ENCODE peak calls at places on chromosome 21, in four cellular contexts. C is effector memory CD4-positive, alpha-beta T cell; W is thoracic aorta; P is breast epithelium. Z is an unnamed sample.

GRCh38 chr21:24188511-24188910 is 1418.8 kb downstream of the MRPL39 start:
- DNase-seq in P (no peak), W (no peak), C (no peak), Z (no peak)

GRCh38 chr21:46650476-46651098 is 15.1 kb downstream of the PRMT2 start:
- DNase-seq in P (no peak), C (no peak), W (no peak), Z (no peak)

GRCh38 chr21:37358392-37358791 is 8.2 kb upstream of the DYRK1A start:
- DNase-seq in C (no peak), P (no peak), W (no peak), Z (no peak)

GRCh38 chr21:37758997-37759396 is 157.3 kb downstream of the KCNJ6 start:
- DNase-seq in P (no peak), W (no peak), C (no peak), Z (no peak)

GRCh38 chr21:31198575-31198974 is 145.5 kb downstream of the TIAM1 start:
- DNase-seq in C (no peak), P (no peak), W (no peak), Z (no peak)

GRCh38 chr21:46500224-46500861 is 41.7 kb downstream of the DIP2A start:
- DNase-seq in W (no peak), C (no peak), P (no peak), Z (no peak)

GRCh38 chr21:36713746-36714145 is 14.8 kb downstream of the SIM2 start:
- DNase-seq in P (no peak), C (no peak), W (no peak), Z (no peak)

GRCh38 chr21:37266515-37267221 is 466 bp downstream of the VPS26C start:
- DNase-seq in P (peak), C (no peak), W (no peak), Z (peak)

GRCh38 chr21:23160914-23161313 is 2162.7 kb downstream of the NCAM2 start:
- DNase-seq in P (no peak), C (no peak), W (no peak), Z (no peak)

GRCh38 chr21:32088471-32088870 is 190.4 kb downstream of the MIS18A start:
- DNase-seq in P (no peak), C (no peak), W (no peak), Z (no peak)

GRCh38 chr21:33470701-33471100 is 9.1 kb downstream of the TMEM50B start:
- DNase-seq in C (no peak), W (no peak), P (no peak), Z (no peak)

GRCh38 chr21:38223893-38224540 is 32.8 kb upstream of the KCNJ15 start:
- DNase-seq in C (no peak), P (no peak), W (no peak), Z (no peak)

GRCh38 chr21:33855190-33855589 is 60.4 kb downstream of the ATP5PO start:
- DNase-seq in C (no peak), W (no peak), P (no peak), Z (no peak)

GRCh38 chr21:43602277-43603229 is 56.7 kb downstream of the HSF2BP start:
- DNase-seq in P (no peak), C (no peak), W (no peak), Z (no peak)

GRCh38 chr21:20572582-20572981 is 425.6 kb upstream of the NCAM2 start:
- DNase-seq in W (no peak), P (no peak), C (no peak), Z (no peak)

GRCh38 chr21:46217511-46218196 is 10.9 kb downstream of the LSS start:
- DNase-seq in W (no peak), P (peak), C (no peak), Z (peak)

GRCh38 chr21:32886339-32886738 is 114.8 kb upstream of the PAXBP1 start:
- DNase-seq in C (no peak), P (no peak), W (no peak), Z (no peak)

GRCh38 chr21:46477765-46478164 is 19.1 kb downstream of the DIP2A start:
- DNase-seq in C (no peak), W (no peak), P (no peak), Z (no peak)

GRCh38 chr21:31557956-31558838 is 101.3 kb upstream of the SOD1 start:
- DNase-seq in P (no peak), W (no peak), C (no peak), Z (no peak)

DNA sequence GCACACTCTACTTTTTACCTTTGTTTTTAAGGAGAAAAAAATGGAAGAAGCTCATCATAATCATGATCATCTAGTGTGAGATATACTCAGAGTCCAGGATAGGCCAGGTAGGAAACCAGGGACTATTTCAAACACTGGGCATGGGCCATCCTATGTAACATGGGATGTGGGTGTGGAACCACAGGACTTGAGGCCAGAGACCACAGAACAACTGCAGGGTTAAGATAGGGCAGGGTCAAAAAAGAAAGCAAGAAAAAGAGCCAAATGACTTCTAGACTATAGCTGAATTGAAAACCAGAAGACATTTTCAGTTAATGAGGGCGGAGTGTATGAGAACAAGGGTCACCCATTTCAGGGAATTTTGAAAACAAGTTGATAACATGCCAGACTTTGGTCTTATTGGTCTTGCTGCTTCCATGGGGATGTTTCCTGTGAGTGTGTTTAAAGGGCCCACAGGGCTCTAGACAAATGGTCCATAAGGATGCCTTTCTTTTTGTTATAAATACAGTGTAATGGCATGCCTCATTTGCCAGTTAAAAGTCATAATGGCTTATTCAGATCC is 181.9 kb upstream of the C21orf91 start:
- DNase-seq in W (no peak), C (no peak), P (no peak), Z (no peak)
- H3K27ac ChIP-seq in W (no peak), C (no peak), P (no peak), Z (no peak)

DNA sequence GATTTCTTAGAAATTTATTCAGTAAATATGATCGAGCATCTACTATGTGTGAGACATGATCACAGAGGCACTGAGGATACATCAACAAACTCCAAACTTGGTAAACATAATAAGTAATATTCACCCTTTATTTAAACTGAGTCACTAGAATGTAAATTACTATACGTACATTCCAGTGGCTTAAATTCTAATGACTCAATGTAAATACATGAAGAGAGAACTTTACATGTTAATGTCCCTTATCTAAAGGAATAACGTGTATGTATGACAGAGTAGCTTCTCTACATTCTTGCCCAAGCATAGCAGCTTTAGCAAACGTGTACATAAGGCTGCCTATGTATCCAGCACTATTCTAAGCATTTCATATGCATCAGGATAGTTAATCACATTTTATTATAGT is 111.8 kb upstream of the CYYR1 start:
- DNase-seq in P (no peak), W (no peak), C (no peak), Z (no peak)
- H3K4me3 ChIP-seq in P (no peak), W (no peak), C (no peak), Z (no peak)

GRCh38 chr21:34885125-34885524 is 164.0 kb downstream of the RUNX1 start:
- DNase-seq in P (no peak), W (no peak), C (no peak), Z (no peak)
- H3K27ac ChIP-seq in P (peak), W (peak), C (no peak), Z (peak)

GRCh38 chr21:26844258-26845065 is 747 bp downstream of the ADAMTS1 start:
- DNase-seq in P (no peak), W (no peak), C (no peak), Z (no peak)
- H3K4me3 ChIP-seq in P (peak), W (peak), C (peak), Z (peak)

GRCh38 chr21:28750565-28750964 is 242.1 kb downstream of the LTN1 start:
- DNase-seq in P (no peak), W (no peak), C (no peak), Z (no peak)
- H3K27ac ChIP-seq in P (no peak), W (peak), C (no peak), Z (no peak)

GRCh38 chr21:45084121-45084520 is 9.7 kb downstream of the ADARB1 start:
- DNase-seq in P (no peak), C (no peak), W (no peak), Z (no peak)
- H3K4me3 ChIP-seq in P (no peak), C (no peak), W (no peak), Z (no peak)

GRCh38 chr21:39318091-39318959 is 4.9 kb upstream of the BRWD1 start:
- DNase-seq in W (no peak), P (no peak), C (no peak), Z (no peak)

GRCh38 chr21:39317134-39318090 is 4.0 kb upstream of the BRWD1 start:
- DNase-seq in C (no peak), W (no peak), P (no peak), Z (no peak)

GRCh38 chr21:39321424-39321823 is 8.0 kb upstream of the BRWD1 start:
- DNase-seq in C (no peak), W (no peak), P (peak), Z (no peak)

GRCh38 chr21:39319251-39319756 is 5.9 kb upstream of the BRWD1 start:
- DNase-seq in W (no peak), P (no peak), C (no peak), Z (no peak)

GRCh38 chr21:39319814-39320332 is 6.4 kb upstream of the BRWD1 start:
- DNase-seq in C (no peak), P (no peak), W (no peak), Z (no peak)
- H3K27ac ChIP-seq in C (no peak), P (no peak), W (no peak), Z (peak)

GRCh38 chr21:35611752-35612151 is 448.6 kb downstream of the SETD4 start:
- DNase-seq in W (no peak), C (no peak), P (no peak), Z (no peak)
- H3K4me3 ChIP-seq in W (no peak), C (no peak), P (no peak), Z (no peak)

GRCh38 chr21:42391297-42391696 is 4.6 kb downstream of the TMPRSS3 start:
- DNase-seq in C (no peak), W (no peak), P (no peak), Z (no peak)

GRCh38 chr21:42389449-42389835 is 6.4 kb downstream of the TMPRSS3 start:
- DNase-seq in W (no peak), P (peak), C (no peak), Z (no peak)

GRCh38 chr21:42388740-42389448 is 7.0 kb downstream of the TMPRSS3 start:
- DNase-seq in W (no peak), C (no peak), P (no peak), Z (no peak)

GRCh38 chr21:42390696-42391095 is 5.2 kb downstream of the TMPRSS3 start:
- DNase-seq in W (no peak), P (no peak), C (no peak), Z (no peak)

GRCh38 chr21:42390193-42390592 is 5.7 kb downstream of the TMPRSS3 start:
- DNase-seq in W (no peak), P (no peak), C (no peak), Z (no peak)
- H3K27ac ChIP-seq in W (no peak), P (peak), C (no peak), Z (no peak)

DNA sequence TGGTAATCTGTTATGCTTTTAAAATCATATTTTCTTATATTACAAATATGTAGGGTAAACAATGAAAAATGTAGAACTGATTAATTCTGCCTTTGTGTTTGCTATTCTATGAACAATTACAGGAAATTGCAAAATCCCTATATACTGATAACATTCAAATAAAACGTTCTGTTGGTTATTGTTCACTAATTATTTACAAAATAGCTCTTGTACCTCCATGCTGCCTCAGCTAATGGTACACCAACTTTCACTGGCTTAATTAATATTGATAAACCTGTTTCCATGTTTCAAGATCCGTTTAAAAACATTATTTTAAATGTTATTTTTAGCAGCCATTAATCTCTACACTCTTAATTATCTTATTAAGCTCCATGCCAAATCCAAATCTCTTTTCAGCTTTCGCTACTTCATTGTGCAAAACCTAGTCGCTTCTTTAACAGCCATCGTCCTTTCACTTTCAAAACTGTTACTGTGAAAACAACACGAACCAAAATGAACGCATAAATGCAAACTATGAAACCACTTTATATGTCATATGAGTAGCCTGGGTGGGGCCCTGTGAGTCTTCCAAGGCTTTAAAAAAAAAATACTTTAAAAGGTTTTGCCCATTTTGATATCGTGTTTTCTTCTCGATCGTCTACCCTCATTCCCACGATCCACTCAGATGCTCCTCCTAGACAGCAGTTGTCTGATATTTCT is 807.0 kb downstream of the USP25 start:
- DNase-seq in C (no peak), W (no peak), P (no peak), Z (no peak)
- H3K4me3 ChIP-seq in C (no peak), W (peak), P (peak), Z (peak)